ENCODE peak calls at places on chromosomes 12 and 14, in eight cellular contexts. One of them, this sample, is unnamed.

GRCh38 chr14:66638688-66639087 is 130.7 kb downstream of the GPHN start:
- DNase-seq in suprapubic skin: no peak
- DNase-seq in stomach: no peak
- DNase-seq in KBM-7: no peak
- DNase-seq in mammary epithelial cell: peak
- DNase-seq in HepG2: no peak
- DNase-seq in GM19239: no peak
- DNase-seq in T-helper 2 cell: no peak
- DNase-seq in this sample: no peak

GRCh38 chr14:91882369-91882768 is 15.0 kb upstream of the TC2N start:
- DNase-seq in suprapubic skin: no peak
- DNase-seq in stomach: no peak
- DNase-seq in KBM-7: no peak
- DNase-seq in mammary epithelial cell: no peak
- DNase-seq in HepG2: no peak
- DNase-seq in GM19239: no peak
- DNase-seq in T-helper 2 cell: no peak
- DNase-seq in this sample: no peak

GRCh38 chr14:79809849-79810612 is 401.3 kb downstream of the DIO2 start:
- DNase-seq in suprapubic skin: no peak
- DNase-seq in stomach: no peak
- DNase-seq in KBM-7: peak
- DNase-seq in mammary epithelial cell: no peak
- DNase-seq in HepG2: no peak
- DNase-seq in GM19239: no peak
- DNase-seq in T-helper 2 cell: no peak
- DNase-seq in this sample: no peak

GRCh38 chr14:100422556-100423420 is 99.6 kb downstream of the SLC25A47 start:
- DNase-seq in suprapubic skin: no peak
- DNase-seq in stomach: no peak
- DNase-seq in KBM-7: no peak
- DNase-seq in mammary epithelial cell: no peak
- DNase-seq in HepG2: no peak
- DNase-seq in GM19239: no peak
- DNase-seq in T-helper 2 cell: no peak
- DNase-seq in this sample: no peak

GRCh38 chr14:68723808-68724268 is 69.0 kb downstream of the ZFP36L1 start:
- DNase-seq in suprapubic skin: no peak
- DNase-seq in stomach: no peak
- DNase-seq in KBM-7: no peak
- DNase-seq in mammary epithelial cell: no peak
- DNase-seq in HepG2: peak
- DNase-seq in GM19239: no peak
- DNase-seq in T-helper 2 cell: no peak
- DNase-seq in this sample: no peak

GRCh38 chr14:70981005-70981952 is 74.0 kb downstream of the PCNX1 start:
- DNase-seq in suprapubic skin: no peak
- DNase-seq in stomach: no peak
- DNase-seq in KBM-7: peak
- DNase-seq in mammary epithelial cell: no peak
- DNase-seq in HepG2: no peak
- DNase-seq in GM19239: no peak
- DNase-seq in T-helper 2 cell: no peak
- DNase-seq in this sample: no peak

GRCh38 chr14:70280931-70281330 is 78.6 kb downstream of the COX16 start:
- DNase-seq in suprapubic skin: no peak
- DNase-seq in stomach: no peak
- DNase-seq in KBM-7: no peak
- DNase-seq in mammary epithelial cell: no peak
- DNase-seq in HepG2: no peak
- DNase-seq in GM19239: no peak
- DNase-seq in T-helper 2 cell: no peak
- DNase-seq in this sample: no peak

GRCh38 chr14:102222009-102222575 is 82.4 kb downstream of the WDR20 start:
- DNase-seq in suprapubic skin: no peak
- DNase-seq in stomach: no peak
- DNase-seq in KBM-7: no peak
- DNase-seq in mammary epithelial cell: no peak
- DNase-seq in HepG2: no peak
- DNase-seq in GM19239: no peak
- DNase-seq in T-helper 2 cell: no peak
- DNase-seq in this sample: no peak

GRCh38 chr12:31584782-31585181 is 6.2 kb downstream of the DENND5B start:
- DNase-seq in suprapubic skin: no peak
- DNase-seq in stomach: no peak
- DNase-seq in KBM-7: no peak
- DNase-seq in mammary epithelial cell: no peak
- DNase-seq in HepG2: no peak
- DNase-seq in GM19239: no peak
- DNase-seq in T-helper 2 cell: no peak
- DNase-seq in this sample: no peak